ENCODE peak calls at places on chromosomes 1 and 21, in ten cellular contexts. G, I, T, O, J, Z, W, N, P and M are unnamed samples.

GRCh38 chr1:51829058-51829457 is 49.5 kb downstream of the NRDC start:
- DNase-seq in O (no peak), I (no peak), N (no peak), W (no peak), G (no peak), T (no peak), P (no peak), Z (no peak), J (no peak), M (no peak)

GRCh38 chr1:78619446-78619802 is 824 bp upstream of the IFI44L start:
- DNase-seq in Z (no peak), O (no peak), J (no peak), P (no peak), G (no peak), I (no peak), T (no peak), W (no peak), N (no peak), M (no peak)

GRCh38 chr1:48704736-48705135 is 72.0 kb downstream of the BEND5 start:
- DNase-seq in G (no peak), N (no peak), Z (no peak), J (no peak), W (no peak), O (no peak), T (no peak), P (no peak), I (no peak), M (no peak)

GRCh38 chr1:206685256-206685748 is 597 bp downstream of the MAPKAPK2 start:
- DNase-seq in G (peak; percentile 76), T (peak; percentile 81), W (no peak), Z (peak; percentile 53), I (no peak), J (peak; percentile 68), P (peak; percentile 17), N (peak; percentile 57), O (peak; percentile 39), M (peak; percentile 55)

GRCh38 chr1:81801834-81802531 is 1.2 kb downstream of the ADGRL2 start:
- DNase-seq in W (peak; percentile 66), Z (peak; percentile 40), P (no peak), T (peak; percentile 76), N (peak; percentile 47), O (no peak), G (peak; percentile 86), J (peak; percentile 58), I (peak; percentile 29), M (peak; percentile 65)

GRCh38 chr1:60559371-60559770 is 485.8 kb upstream of the C1orf87 start:
- DNase-seq in T (no peak), N (no peak), W (no peak), J (no peak), I (no peak), O (no peak), P (no peak), Z (no peak), G (no peak), M (no peak)

GRCh38 chr1:190436615-190437014 is 41.0 kb downstream of the BRINP3 start:
- DNase-seq in O (peak; percentile 17), J (no peak), W (no peak), G (peak; percentile 3), T (no peak), N (no peak), I (no peak), P (no peak), Z (peak; percentile 63), M (no peak)

GRCh38 chr1:18110968-18111367 is 3.4 kb downstream of the IGSF21 start:
- DNase-seq in N (peak; percentile 77), J (peak; percentile 56), T (peak; percentile 65), P (no peak), I (peak; percentile 20), O (no peak), G (no peak), W (no peak), Z (no peak), M (no peak)

GRCh38 chr21:36999131-36999898 is 7.2 kb upstream of the RIPPLY3 start:
- DNase-seq in O (no peak), I (no peak), T (no peak), N (no peak), W (no peak), J (no peak), P (no peak), G (no peak), Z (no peak), M (no peak)

GRCh38 chr1:52634111-52634510 is 1.1 kb downstream of the SHISAL2A start:
- DNase-seq in I (no peak), N (no peak), G (no peak), P (no peak), J (no peak), W (no peak), O (no peak), Z (no peak), T (no peak), M (no peak)

GRCh38 chr21:44083631-44084291 is 23.4 kb upstream of the PWP2 start:
- DNase-seq in T (peak; percentile 78), W (no peak), I (no peak), N (no peak), J (no peak), Z (no peak), P (peak; percentile 65), O (no peak), G (no peak), M (no peak)

GRCh38 chr1:244659694-244660093 is 6.8 kb downstream of the DESI2 start:
- DNase-seq in I (no peak), O (no peak), T (no peak), J (no peak), Z (no peak), G (no peak), P (no peak), N (no peak), W (no peak), M (no peak)
- H3K4me1 ChIP-seq in I (peaks cover 56% of the 10 kb centered on the region), O (peaks cover 13% of the 10 kb centered on the region), T (peaks cover 18% of the 10 kb centered on the region), J (peaks cover 34% of the 10 kb centered on the region), Z (peaks cover 2% of the 10 kb centered on the region), G (peaks cover 19% of the 10 kb centered on the region), P (peaks cover 7% of the 10 kb centered on the region), N (peaks cover 6% of the 10 kb centered on the region), W (peaks cover 48% of the 10 kb centered on the region), M (peaks cover 49% of the 10 kb centered on the region)

GRCh38 chr1:54640863-54641836 is at the start of gene MROH7:
- DNase-seq in P (no peak), Z (no peak), J (no peak), W (no peak), T (no peak), G (no peak), N (no peak), O (no peak), I (no peak), M (no peak)

GRCh38 chr1:54645806-54646676 is 4.5 kb downstream of the MROH7 start:
- DNase-seq in N (peak; percentile 67), P (no peak), I (peak; percentile 39), G (no peak), W (peak; percentile 90), Z (peak; percentile 13), O (no peak), T (no peak), J (no peak), M (peak; percentile 62)

GRCh38 chr1:54643736-54644135 is 2.1 kb downstream of the MROH7 start:
- DNase-seq in T (no peak), Z (no peak), P (no peak), N (no peak), I (no peak), G (peak; percentile 15), W (no peak), J (no peak), O (no peak), M (no peak)

DNA sequence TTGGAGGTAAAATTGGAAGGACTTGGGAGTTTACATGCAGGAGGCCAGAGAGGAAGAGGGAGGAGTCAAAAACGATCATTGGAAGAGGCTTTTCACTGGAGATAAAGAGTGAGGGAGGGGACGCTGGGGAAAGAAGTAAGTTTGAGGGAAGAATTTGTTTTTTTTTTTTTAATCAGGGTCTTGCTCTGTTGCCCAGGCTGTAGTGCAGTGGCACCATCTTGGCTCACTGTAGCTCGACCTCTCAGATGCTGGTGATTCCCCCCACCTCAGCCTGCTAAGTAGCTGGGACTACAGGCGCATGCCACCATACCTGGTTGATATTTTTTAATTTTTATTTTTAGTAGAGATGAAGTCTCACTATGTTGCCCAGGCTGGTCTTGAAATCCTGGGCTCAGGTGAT is 1.2 kb upstream of the MROH7 start:
- DNase-seq in Z (no peak), G (no peak), O (no peak), W (no peak), J (no peak), N (no peak), T (no peak), P (no peak), I (no peak), M (no peak)
- H3K27ac ChIP-seq in Z (no peak overlapping the region), G (no peak overlapping the region), O (no peak overlapping the region), W (no peak overlapping the region), J (no peak overlapping the region), N (no peak overlapping the region), T (no peak overlapping the region), P (no peak overlapping the region), I (no peak overlapping the region), M (no peak overlapping the region)

GRCh38 chr1:180230791-180231505 is 884 bp downstream of the LHX4 start:
- DNase-seq in P (no peak), T (no peak), O (peak; percentile 56), W (peak; percentile 60), J (peak; percentile 91), G (peak; percentile 55), N (no peak), I (no peak), Z (peak; percentile 51), M (no peak)
- H3K4me1 ChIP-seq in P (peaks cover 40% of the 10 kb centered on the region), T (peaks cover 13% of the 10 kb centered on the region), O (peaks cover 4% of the 10 kb centered on the region), W (peaks cover 63% of the 10 kb centered on the region), J (peaks cover 38% of the 10 kb centered on the region), G (no peaks in the 10 kb centered on the region), N (no peaks in the 10 kb centered on the region), I (peaks cover 65% of the 10 kb centered on the region), Z (no peaks in the 10 kb centered on the region), M (peaks cover 5% of the 10 kb centered on the region)

GRCh38 chr21:42426876-42427480 is 23.3 kb downstream of the UBASH3A start:
- DNase-seq in P (no peak), T (peak; percentile 66), I (no peak), J (no peak), W (no peak), Z (no peak), G (no peak), N (no peak), O (no peak), M (no peak)

GRCh38 chr21:42425603-42425985 is 21.9 kb downstream of the UBASH3A start:
- DNase-seq in N (no peak), J (no peak), T (no peak), I (no peak), W (no peak), G (no peak), O (no peak), Z (no peak), P (no peak), M (no peak)

GRCh38 chr21:42424848-42425602 is 21.3 kb downstream of the UBASH3A start:
- DNase-seq in G (no peak), O (no peak), N (no peak), I (no peak), Z (no peak), J (no peak), P (peak; percentile 83), W (no peak), T (peak; percentile 50), M (no peak)

GRCh38 chr21:42427809-42428419 is 24.2 kb downstream of the UBASH3A start:
- DNase-seq in W (peak; percentile 19), N (no peak), J (no peak), G (no peak), I (no peak), O (no peak), P (no peak), T (peak; percentile 48), Z (no peak), M (no peak)

DNA sequence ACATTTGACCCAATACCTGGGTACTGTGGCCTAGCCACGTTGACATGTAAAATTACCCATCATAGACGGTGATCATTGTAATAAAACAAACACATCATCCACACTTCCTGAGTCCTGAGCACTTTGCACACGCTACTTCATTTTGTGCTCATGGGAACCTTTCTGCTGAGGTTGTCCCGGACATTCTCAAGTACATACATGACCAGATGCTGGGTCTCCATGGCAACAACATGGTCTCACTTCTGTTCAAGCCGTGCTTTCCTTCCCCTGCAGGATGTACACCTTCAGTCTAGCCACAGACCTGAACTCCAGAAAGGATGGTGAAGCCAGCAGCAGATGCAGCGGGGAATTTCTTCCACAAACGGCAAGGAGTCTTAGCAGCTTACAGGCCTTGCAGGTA is 22.7 kb downstream of the UBASH3A start:
- DNase-seq in G (no peak), W (no peak), O (no peak), T (no peak), N (no peak), P (no peak), J (no peak), I (no peak), Z (no peak), M (no peak)
- H3K27ac ChIP-seq in G (no peak overlapping the region), W (no peak overlapping the region), O (no peak overlapping the region), T (no peak overlapping the region), N (no peak overlapping the region), P (peak overlapping the region; percentile 82), J (no peak overlapping the region), I (no peak overlapping the region), Z (no peak overlapping the region), M (no peak overlapping the region)